ENCODE peak calls at places on chromosomes 12 and 14, in nine cellular contexts. E is glutamatergic neuron, L is kidney epithelial cell, D is epithelial cell of esophagus, Y is fibroblast of lung, H is nephron progenitor cell, N is colonic mucosa, R is B cell, T is SK-N-SH. X is an unnamed sample.

GRCh38 chr14:105094193-105094907 is 29.1 kb upstream of the GPR132 start:
- DNase-seq in H (peak; percentile 26), L (no peak), Y (no peak), N (no peak), E (no peak), T (no peak), D (no peak), R (no peak), X (no peak)

GRCh38 chr14:69670093-69670492 is 58.7 kb downstream of the SUSD6 start:
- DNase-seq in N (no peak), L (no peak), Y (peak; percentile 73), H (no peak), T (no peak), R (no peak), E (no peak), D (no peak), X (no peak)

GRCh38 chr12:11067514-11067913 is 5.4 kb upstream of the TAS2R46 start:
- DNase-seq in N (peak; percentile 20), T (no peak), R (no peak), H (no peak), D (peak; percentile 12), L (no peak), E (no peak), Y (peak; percentile 57), X (no peak)

GRCh38 chr12:124041907-124042306 is 68.9 kb downstream of the ZNF664 start:
- DNase-seq in E (no peak), R (no peak), H (no peak), D (no peak), L (no peak), T (no peak), N (no peak), Y (no peak), X (no peak)

GRCh38 chr12:48379784-48380183 is 29.1 kb upstream of the ZNF641 start:
- DNase-seq in E (no peak), R (no peak), L (no peak), N (no peak), D (peak; percentile 48), Y (no peak), H (no peak), T (no peak), X (no peak)

GRCh38 chr12:81296556-81297305 is 218.9 kb downstream of the ACSS3 start:
- DNase-seq in Y (peak; percentile 90), R (no peak), D (peak; percentile 43), T (no peak), N (no peak), H (no peak), L (peak; percentile 25), E (no peak), X (no peak)

GRCh38 chr12:89227774-89228173 is 124.5 kb downstream of the DUSP6 start:
- DNase-seq in T (no peak), L (no peak), Y (no peak), D (no peak), H (no peak), E (no peak), R (no peak), N (no peak), X (no peak)

GRCh38 chr12:82793882-82794281 is 107.2 kb downstream of the TMTC2 start:
- DNase-seq in H (peak; percentile 5), T (no peak), Y (no peak), D (no peak), N (no peak), R (no peak), E (no peak), L (no peak), X (no peak)

GRCh38 chr12:14975451-14975850 is 2.6 kb downstream of the PDE6H start:
- DNase-seq in H (no peak), D (no peak), L (no peak), T (no peak), N (no peak), Y (no peak), E (no peak), R (no peak), X (no peak)

GRCh38 chr12:42779186-42779859 is 189.8 kb upstream of the PRICKLE1 start:
- DNase-seq in E (no peak), Y (peak; percentile 47), L (no peak), D (peak; percentile 81), T (no peak), R (no peak), H (no peak), N (no peak), X (no peak)

GRCh38 chr14:92600318-92601053 is 86.9 kb downstream of the RIN3 start:
- DNase-seq in T (no peak), D (peak; percentile 87), E (no peak), L (no peak), N (no peak), Y (peak; percentile 78), R (no peak), H (no peak), X (no peak)

GRCh38 chr12:3836641-3837040 is 36.6 kb downstream of the PARP11 start:
- DNase-seq in R (no peak), E (no peak), T (no peak), L (no peak), N (no peak), Y (no peak), H (no peak), D (no peak), X (no peak)

GRCh38 chr14:36653412-36653811 is 8.2 kb upstream of the PAX9 start:
- DNase-seq in R (no peak), T (no peak), Y (no peak), N (no peak), D (no peak), H (no peak), L (no peak), E (no peak), X (no peak)

GRCh38 chr14:33840797-33841196 is 110.1 kb downstream of the EGLN3 start:
- DNase-seq in R (no peak), D (no peak), L (no peak), T (no peak), E (no peak), H (no peak), N (no peak), Y (no peak), X (no peak)

GRCh38 chr12:114248527-114248926 is 157.4 kb downstream of the TBX5 start:
- DNase-seq in E (no peak), N (no peak), D (peak; percentile 2), Y (no peak), H (no peak), T (no peak), L (no peak), R (no peak), X (no peak)

GRCh38 chr14:55212611-55213010 is 21.2 kb upstream of the DLGAP5 start:
- DNase-seq in Y (peak; percentile 10), H (no peak), D (no peak), E (peak; percentile 29), R (no peak), T (no peak), L (no peak), N (no peak), X (no peak)

GRCh38 chr12:47035459-47035858 is 44.0 kb upstream of the PCED1B start:
- DNase-seq in D (no peak), R (no peak), L (no peak), N (no peak), H (no peak), T (no peak), E (no peak), Y (no peak), X (no peak)

GRCh38 chr12:93461503-93461902 is 5.8 kb upstream of the MRPL42 start:
- DNase-seq in T (no peak), N (no peak), L (no peak), E (no peak), Y (no peak), R (no peak), H (no peak), D (peak; percentile 65), X (no peak)

GRCh38 chr12:90098132-90098779 is 389.6 kb upstream of the ATP2B1 start:
- DNase-seq in E (no peak), D (no peak), N (no peak), H (no peak), T (no peak), Y (peak; percentile 35), R (no peak), L (no peak), X (no peak)

GRCh38 chr12:121441555-121441954 is 41.6 kb downstream of the RNF34 start:
- DNase-seq in Y (no peak), H (no peak), R (no peak), L (no peak), D (no peak), E (no peak), N (peak; percentile 43), T (peak; percentile 39), X (no peak)
- TF ChIP-seq CTCF in Y (no peak), H (no peak), R (no peak), L (no peak), D (no peak), E (no peak), N (no peak), T (no peak), X (no peak)

DNA sequence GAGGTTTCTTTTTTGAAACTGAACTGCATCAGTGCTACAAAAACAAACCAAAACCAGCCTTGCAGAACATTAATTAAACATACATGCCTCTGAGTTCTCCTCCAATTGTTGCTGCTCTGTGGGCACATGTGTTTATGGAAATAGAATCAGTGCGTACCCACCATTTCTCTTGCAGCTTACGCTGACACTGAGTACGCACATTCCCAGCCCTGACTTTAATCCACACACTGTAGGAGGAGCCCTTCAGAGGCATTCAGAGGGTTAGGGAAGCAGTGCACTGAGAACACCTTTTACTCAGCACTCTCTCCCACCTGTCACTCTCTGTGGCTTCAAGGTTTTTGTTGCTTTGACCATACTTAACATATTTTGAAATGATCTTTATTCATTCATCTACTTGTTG is 250.5 kb upstream of the PWP1 start:
- DNase-seq in N (no peak), Y (no peak), D (no peak), T (no peak), E (no peak), L (no peak), R (no peak), H (no peak), X (no peak)
- TF ChIP-seq CTCF in N (no peak), Y (no peak), D (no peak), T (no peak), E (no peak), L (no peak), R (no peak), H (no peak), X (no peak)

GRCh38 chr14:89027097-89027740 is 202.8 kb downstream of the TTC8 start:
- DNase-seq in Y (peak; percentile 28), N (peak; percentile 49), H (peak; percentile 80), L (no peak), D (peak; percentile 42), E (peak; percentile 75), T (no peak), R (peak; percentile 94), X (peak; percentile 88)
- TF ChIP-seq CTCF in Y (peak; percentile 68), N (peak; percentile 59), H (peak; percentile 73), L (peak; percentile 33), D (peak; percentile 35), E (peak; percentile 99), T (no peak), R (peak; percentile 93), X (peak; percentile 85)

GRCh38 chr14:67436006-67436866 is 24.3 kb upstream of the PLEK2 start:
- DNase-seq in N (no peak), H (no peak), T (no peak), D (no peak), R (no peak), Y (no peak), L (no peak), E (no peak), X (no peak)
- TF ChIP-seq CTCF in N (no peak), H (no peak), T (no peak), D (no peak), R (no peak), Y (no peak), L (no peak), E (no peak), X (no peak)

GRCh38 chr14:64040044-64040443 is 187.2 kb downstream of the SYNE2 start:
- DNase-seq in T (no peak), Y (peak; percentile 10), R (no peak), H (no peak), E (no peak), D (peak; percentile 30), L (no peak), N (no peak), X (no peak)
- TF ChIP-seq CTCF in T (peak; percentile 54), Y (peak; percentile 19), R (peak; percentile 34), H (no peak), E (no peak), D (peak; percentile 27), L (no peak), N (no peak), X (no peak)